ENCODE peak calls at places on chromosomes 12 and 14, in ten cellular contexts. L, X, T, A, J, W, O, P, R and M are unnamed samples.

GRCh38 chr14:50045039-50045711 is 71.2 kb downstream of the VCPKMT start:
- DNase-seq in R (peak; percentile 37), W (peak; percentile 93), P (peak; percentile 51), L (no peak), A (peak; percentile 96), O (peak; percentile 75), X (peak; percentile 64), J (no peak), T (peak; percentile 78), M (peak; percentile 93)

GRCh38 chr14:61475316-61475715 is 153.9 kb downstream of the PRKCH start:
- DNase-seq in T (peak; percentile 41), X (peak; percentile 53), J (no peak), A (no peak), P (peak; percentile 84), L (no peak), O (peak; percentile 77), W (peak; percentile 68), R (peak; percentile 80), M (no peak)

GRCh38 chr12:118603610-118604361 is 227.4 kb downstream of the SUDS3 start:
- DNase-seq in J (no peak), R (no peak), L (no peak), W (no peak), T (peak; percentile 45), O (no peak), A (no peak), P (no peak), X (no peak), M (no peak)

GRCh38 chr12:3496964-3497363 is 6.0 kb downstream of the PRMT8 start:
- DNase-seq in J (no peak), P (peak; percentile 29), T (peak; percentile 40), A (no peak), O (no peak), L (no peak), W (no peak), R (no peak), X (no peak), M (no peak)

GRCh38 chr12:106226884-106227640 is 20.8 kb downstream of the CKAP4 start:
- DNase-seq in A (no peak), X (peak; percentile 75), O (peak; percentile 69), W (peak; percentile 42), J (no peak), L (no peak), R (peak; percentile 54), P (peak; percentile 78), T (peak; percentile 57), M (no peak)

GRCh38 chr14:75342762-75343599 is 64.4 kb downstream of the FOS start:
- DNase-seq in L (no peak), P (no peak), W (no peak), T (no peak), R (no peak), O (no peak), J (no peak), X (peak; percentile 35), A (no peak), M (no peak)

GRCh38 chr12:116164976-116165425 is 112.5 kb downstream of the MED13L start:
- DNase-seq in J (no peak), W (no peak), P (peak; percentile 79), X (no peak), T (no peak), O (no peak), L (no peak), A (no peak), R (peak; percentile 63), M (no peak)

GRCh38 chr12:115072712-115073111 is 388.7 kb upstream of the TBX3 start:
- DNase-seq in O (no peak), W (no peak), R (no peak), T (no peak), X (no peak), J (no peak), P (no peak), L (no peak), A (no peak), M (no peak)

GRCh38 chr12:112126000-112126431 is 656 bp downstream of the TRAFD1 start:
- DNase-seq in J (no peak), A (no peak), P (no peak), R (peak; percentile 25), W (no peak), T (no peak), L (no peak), O (peak; percentile 20), X (no peak), M (peak; percentile 48)

GRCh38 chr12:112606611-112607366 is 184.8 kb upstream of the RPH3A start:
- DNase-seq in J (no peak), T (no peak), X (no peak), R (no peak), O (no peak), L (no peak), A (no peak), W (no peak), P (no peak), M (no peak)

GRCh38 chr12:56152132-56152755 is at the start of gene MYL6B:
- DNase-seq in J (peak; percentile 31), W (peak; percentile 91), X (peak; percentile 95), A (peak; percentile 97), L (peak; percentile 74), O (peak; percentile 91), R (peak; percentile 93), P (peak; percentile 93), T (peak; percentile 95), M (peak; percentile 96)

GRCh38 chr14:34699873-34700621 is 14.3 kb downstream of the CFL2 start:
- DNase-seq in W (peak; percentile 87), L (no peak), P (peak; percentile 80), J (no peak), R (peak; percentile 89), X (no peak), T (no peak), A (no peak), O (no peak), M (no peak)

GRCh38 chr12:31362759-31363415 is 36.9 kb upstream of the SINHCAF start:
- DNase-seq in R (no peak), T (peak; percentile 40), A (peak; percentile 63), O (peak; percentile 45), P (peak; percentile 17), X (peak; percentile 65), L (no peak), J (no peak), W (no peak), M (peak; percentile 57)
- TF ChIP-seq CTCF in R (no peak), T (no peak), A (peak; percentile 7), O (no peak), P (no peak), X (peak; percentile 32), L (no peak), J (no peak), W (no peak), M (peak; percentile 4)

DNA sequence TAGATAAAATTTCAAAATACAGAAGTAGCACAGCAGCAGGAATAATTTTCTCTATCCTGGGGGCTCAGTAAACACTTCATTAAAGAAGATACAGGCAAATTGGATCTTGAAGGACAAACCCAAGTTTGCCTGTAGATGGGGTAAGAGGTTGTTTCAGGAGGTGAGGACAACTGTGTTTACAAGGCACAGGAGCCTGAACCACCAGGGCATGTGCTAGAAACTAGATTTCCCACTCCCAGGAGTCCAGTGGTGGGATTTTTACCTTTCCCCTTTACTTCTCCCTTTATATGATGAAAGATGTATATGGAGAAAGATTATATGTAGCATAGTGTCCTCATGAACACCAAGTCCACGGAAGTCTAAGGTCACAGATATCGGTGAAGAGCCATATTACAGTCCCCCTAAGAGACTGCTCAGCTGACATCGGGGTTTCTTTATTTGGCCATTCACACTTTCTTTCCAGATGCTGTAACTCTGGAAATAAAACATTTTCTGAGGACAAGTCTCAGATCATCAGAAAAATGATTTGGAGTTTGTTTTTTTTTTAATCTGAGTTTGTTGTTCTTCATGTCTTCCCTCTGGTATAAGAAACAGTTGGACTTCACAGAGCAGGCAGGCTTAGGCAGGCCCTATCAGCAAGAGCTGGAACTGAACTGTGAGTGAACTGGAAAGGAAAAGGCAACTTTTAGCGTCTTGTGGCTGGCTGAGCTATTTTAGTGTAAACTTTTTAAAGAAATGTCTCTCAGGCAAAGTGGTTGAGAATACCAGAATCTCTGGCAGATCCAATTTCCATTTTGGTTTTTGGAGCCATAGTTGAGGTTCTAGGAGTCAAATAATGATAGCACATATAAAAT is 8.0 kb upstream of the EVL start:
- DNase-seq in P (peak; percentile 33), W (no peak), A (no peak), J (no peak), R (peak; percentile 28), X (peak; percentile 74), L (no peak), O (peak; percentile 55), T (no peak), M (no peak)
- TF ChIP-seq CTCF in P (no peak), W (no peak), A (no peak), J (peak; percentile 7), R (peak; percentile 25), X (peak; percentile 37), L (no peak), O (peak; percentile 69), T (no peak), M (peak; percentile 41)

DNA sequence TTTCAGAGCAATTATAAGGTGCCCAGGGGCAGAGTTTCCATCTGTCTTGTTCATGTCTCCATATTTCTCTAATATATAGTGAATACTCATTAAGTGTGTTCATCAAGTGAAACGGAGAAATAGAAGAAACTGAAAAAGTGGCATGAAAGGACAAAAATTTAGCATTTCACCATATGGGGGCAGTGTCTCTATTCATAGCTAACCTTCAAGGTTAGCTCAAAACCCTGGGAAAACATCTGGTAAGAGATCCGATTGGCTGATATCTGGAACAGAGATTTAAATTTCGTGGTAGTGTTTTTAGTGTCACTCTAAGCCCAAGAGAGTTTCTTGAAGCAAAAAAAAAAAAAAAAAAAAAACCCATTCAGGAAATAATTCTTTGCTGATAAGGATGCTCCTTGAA is 367.5 kb downstream of the DAD1 start:
- DNase-seq in P (peak; percentile 33), R (peak; percentile 35), A (no peak), L (no peak), W (no peak), X (no peak), T (peak; percentile 14), J (no peak), O (peak; percentile 32), M (no peak)
- TF ChIP-seq CTCF in P (peak; percentile 43), R (peak; percentile 55), A (no peak), L (peak; percentile 35), W (peak; percentile 39), X (peak; percentile 34), T (no peak), J (peak; percentile 22), O (peak; percentile 66), M (no peak)

GRCh38 chr14:88493392-88494185 is 61.2 kb downstream of the PTPN21 start:
- DNase-seq in L (no peak), W (no peak), A (no peak), R (no peak), J (no peak), T (no peak), X (no peak), P (no peak), O (no peak), M (no peak)

GRCh38 chr14:88488897-88489296 is 65.9 kb downstream of the PTPN21 start:
- DNase-seq in J (no peak), L (no peak), O (no peak), X (no peak), A (no peak), P (no peak), R (no peak), W (no peak), T (no peak), M (no peak)

GRCh38 chr14:88490168-88490567 is 64.6 kb downstream of the PTPN21 start:
- DNase-seq in W (no peak), T (no peak), O (no peak), J (no peak), A (no peak), R (no peak), P (no peak), X (no peak), L (no peak), M (no peak)

GRCh38 chr14:88496414-88496813 is 58.4 kb downstream of the PTPN21 start:
- DNase-seq in O (no peak), P (no peak), T (no peak), R (no peak), X (no peak), L (no peak), A (no peak), J (no peak), W (no peak), M (no peak)

GRCh38 chr14:88492272-88493089 is 62.3 kb downstream of the PTPN21 start:
- DNase-seq in P (peak; percentile 74), W (peak; percentile 66), A (no peak), L (peak; percentile 57), O (peak; percentile 70), R (peak; percentile 78), J (peak; percentile 26), X (peak; percentile 75), T (peak; percentile 84), M (peak; percentile 62)
- TF ChIP-seq CTCF in P (peak; percentile 77), W (peak; percentile 91), A (peak; percentile 82), L (peak; percentile 82), O (peak; percentile 85), R (peak; percentile 87), J (peak; percentile 80), X (peak; percentile 45), T (peak; percentile 69), M (peak; percentile 85)